ENCODE peak calls at places on chromosomes 5 and 9, in six cellular contexts. N, X, D, G, B and F are unnamed samples.
A peak's percentile ranks its signal among the peaks of the same experiment; 100 is the strongest.

GRCh38 chr9:134437417-134438203 is 111.4 kb downstream of the RXRA start:
- DNase-seq in B (no peak), X (no peak), D (no peak), N (no peak), G (no peak), F (no peak)

GRCh38 chr9:21031091-21031817 is at the start of gene HACD4:
- DNase-seq in G (peak; percentile 69), D (peak; percentile 78), X (no peak), B (peak; percentile 52), N (peak; percentile 8), F (peak; percentile 27)

GRCh38 chr5:130109152-130109551 is 204.9 kb downstream of the CHSY3 start:
- DNase-seq in B (peak; percentile 80), G (no peak), X (peak; percentile 34), N (peak; percentile 30), D (no peak), F (no peak)

GRCh38 chr9:109821711-109822110 is 41.7 kb downstream of the PALM2AKAP2 start:
- DNase-seq in G (no peak), B (no peak), N (no peak), X (no peak), D (no peak), F (no peak)

GRCh38 chr5:175614223-175614622 is 43.6 kb upstream of the HRH2 start:
- DNase-seq in D (no peak), X (no peak), N (no peak), G (no peak), B (no peak), F (no peak)

GRCh38 chr9:91245432-91246313 is 116.0 kb downstream of the AUH start:
- DNase-seq in N (peak; percentile 28), B (no peak), X (no peak), D (no peak), G (no peak), F (peak; percentile 23)

GRCh38 chr5:15683332-15683731 is 183.4 kb downstream of the FBXL7 start:
- DNase-seq in X (no peak), B (peak; percentile 43), G (no peak), D (peak; percentile 76), N (no peak), F (no peak)

GRCh38 chr5:163244451-163244987 is 192.9 kb upstream of the CCNG1 start:
- DNase-seq in D (no peak), B (no peak), X (no peak), G (no peak), N (no peak), F (no peak)

GRCh38 chr9:105341784-105342183 is 97.3 kb downstream of the SLC44A1 start:
- DNase-seq in B (no peak), G (no peak), X (no peak), N (no peak), D (no peak), F (peak; percentile 64)

GRCh38 chr5:555058-555623 is 30.9 kb upstream of the SLC9A3 start:
- DNase-seq in D (no peak), B (no peak), N (no peak), G (no peak), X (no peak), F (no peak)

GRCh38 chr9:114363424-114363823 is 24.4 kb downstream of the AKNA start:
- DNase-seq in G (no peak), N (no peak), D (no peak), B (no peak), X (no peak), F (no peak)

GRCh38 chr5:119655081-119655480 is 25.7 kb downstream of the FAM170A start:
- DNase-seq in X (no peak), B (no peak), G (no peak), N (peak; percentile 91), D (no peak), F (no peak)

GRCh38 chr5:104126980-104127379 is 564.4 kb upstream of the NUDT12 start:
- DNase-seq in N (no peak), B (no peak), G (no peak), D (no peak), X (no peak), F (no peak)

GRCh38 chr5:135375040-135375439 is 24.0 kb downstream of the MACROH2A1 start:
- DNase-seq in B (no peak), X (no peak), D (no peak), G (no peak), N (no peak), F (no peak)

GRCh38 chr9:126488881-126489404 is 124.8 kb upstream of the LMX1B start:
- DNase-seq in D (no peak), N (no peak), X (no peak), B (no peak), G (no peak), F (no peak)

GRCh38 chr9:18544456-18544855 is 70.5 kb downstream of the ADAMTSL1 start:
- DNase-seq in N (peak; percentile 63), G (no peak), X (no peak), D (no peak), B (peak; percentile 28), F (no peak)

GRCh38 chr5:80170117-80170535 is 85.7 kb downstream of the SERINC5 start:
- DNase-seq in X (no peak), D (no peak), G (no peak), N (no peak), B (no peak), F (no peak)

GRCh38 chr9:22158983-22159382 is 149.9 kb upstream of the CDKN2B start:
- DNase-seq in G (peak; percentile 63), B (no peak), N (no peak), X (peak; percentile 7), D (no peak), F (no peak)

GRCh38 chr9:127295005-127295404 is 30.4 kb downstream of the GARNL3 start:
- DNase-seq in B (no peak), G (no peak), D (no peak), X (no peak), N (peak; percentile 79), F (no peak)

GRCh38 chr5:175659546-175660248 is 1.8 kb downstream of the HRH2 start:
- DNase-seq in X (no peak), D (no peak), G (no peak), N (no peak), B (no peak), F (no peak)

GRCh38 chr5:172414618-172415599 is 39.4 kb downstream of the SH3PXD2B start:
- DNase-seq in X (no peak), N (no peak), G (peak; percentile 90), B (no peak), D (no peak), F (peak; percentile 15)

GRCh38 chr9:116959775-116960174 is 272.7 kb downstream of the TRIM32 start:
- DNase-seq in X (no peak), G (peak; percentile 1), D (peak; percentile 51), N (no peak), B (no peak), F (peak; percentile 4)

GRCh38 chr5:158195811-158196210 is 336.9 kb upstream of the CLINT1 start:
- DNase-seq in B (no peak), X (no peak), N (no peak), G (no peak), D (no peak), F (no peak)
- H3K9me3 ChIP-seq in B (peaks cover 3% of the 10 kb centered on the region), X (no peaks in the 10 kb centered on the region), N (no peaks in the 10 kb centered on the region), G (no peaks in the 10 kb centered on the region), D (no peaks in the 10 kb centered on the region), F (no peaks in the 10 kb centered on the region)

GRCh38 chr9:101751895-101752294 is 13.4 kb upstream of the GRIN3A start:
- DNase-seq in X (no peak), G (no peak), D (no peak), N (no peak), B (no peak), F (no peak)
- H3K9me3 ChIP-seq in X (no peaks in the 10 kb centered on the region), G (no peaks in the 10 kb centered on the region), D (no peaks in the 10 kb centered on the region), N (no peaks in the 10 kb centered on the region), B (no peaks in the 10 kb centered on the region), F (no peaks in the 10 kb centered on the region)

GRCh38 chr5:141431286-141431685 is 979 bp downstream of the PCDHGA12 start:
- DNase-seq in G (peak; percentile 25), D (no peak), N (no peak), X (no peak), B (no peak), F (no peak)
- H3K9me3 ChIP-seq in G (peaks cover 3% of the 10 kb centered on the region), D (peaks cover 44% of the 10 kb centered on the region), N (peaks cover 39% of the 10 kb centered on the region), X (peaks cover 8% of the 10 kb centered on the region), B (peaks cover 13% of the 10 kb centered on the region), F (peaks cover 2% of the 10 kb centered on the region)

GRCh38 chr5:26236936-26237335 is 801.5 kb downstream of the CDH9 start:
- DNase-seq in B (no peak), G (no peak), X (no peak), D (no peak), N (no peak), F (no peak)

GRCh38 chr5:26231316-26231715 is 807.1 kb downstream of the CDH9 start:
- DNase-seq in D (no peak), G (no peak), X (no peak), B (no peak), N (no peak), F (no peak)

GRCh38 chr5:26237489-26237888 is 800.9 kb downstream of the CDH9 start:
- DNase-seq in G (no peak), B (no peak), D (no peak), N (no peak), X (no peak), F (no peak)

GRCh38 chr5:26229848-26230247 is 808.5 kb downstream of the CDH9 start:
- DNase-seq in D (no peak), G (no peak), N (no peak), B (no peak), X (no peak), F (no peak)

GRCh38 chr5:26232706-26233105 is 805.7 kb downstream of the CDH9 start:
- DNase-seq in D (no peak), B (no peak), X (no peak), G (no peak), N (no peak), F (no peak)
- H3K9me3 ChIP-seq in D (peaks cover 22% of the 10 kb centered on the region), B (no peaks in the 10 kb centered on the region), X (peaks cover 5% of the 10 kb centered on the region), G (no peaks in the 10 kb centered on the region), N (peaks cover 41% of the 10 kb centered on the region), F (peaks cover 2% of the 10 kb centered on the region)

DNA sequence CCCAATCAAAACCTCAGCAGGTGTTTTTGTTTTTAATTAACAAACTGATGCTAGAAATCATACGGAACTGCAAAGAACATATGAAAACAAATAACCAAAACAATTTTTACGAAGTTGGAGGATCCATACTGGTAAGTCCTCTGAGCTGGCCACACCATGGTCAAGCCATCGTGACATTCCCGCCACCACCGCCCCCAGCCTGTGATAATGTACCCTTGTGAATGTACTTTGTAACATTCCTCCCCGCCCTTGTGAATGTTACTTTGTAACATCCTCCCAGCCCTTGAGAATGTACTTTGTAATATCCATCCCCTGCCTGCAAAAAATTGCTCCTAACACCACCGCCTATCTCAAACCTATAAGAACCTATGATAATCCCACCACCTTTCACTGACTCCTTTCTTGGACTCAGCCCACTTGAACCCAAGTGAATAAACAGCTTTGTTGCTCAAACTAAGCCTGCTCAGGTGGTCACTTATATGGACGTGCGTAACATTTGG is 63.3 kb downstream of the RAPGEF6 start:
- DNase-seq in X (no peak), N (no peak), D (no peak), B (no peak), G (no peak), F (no peak)
- H3K9me3 ChIP-seq in X (no peaks in the 10 kb centered on the region), N (peaks cover 10% of the 10 kb centered on the region), D (no peaks in the 10 kb centered on the region), B (no peaks in the 10 kb centered on the region), G (no peaks in the 10 kb centered on the region), F (no peaks in the 10 kb centered on the region)

GRCh38 chr5:56430437-56430836 is 197.3 kb upstream of the ANKRD55 start:
- DNase-seq in X (no peak), N (no peak), B (no peak), G (no peak), D (no peak), F (no peak)
- H3K9me3 ChIP-seq in X (no peaks in the 10 kb centered on the region), N (no peaks in the 10 kb centered on the region), B (no peaks in the 10 kb centered on the region), G (no peaks in the 10 kb centered on the region), D (no peaks in the 10 kb centered on the region), F (no peaks in the 10 kb centered on the region)